ENCODE peak calls at places on chromosomes 7 and 10, in eight cellular contexts. One of them, this sample, is unnamed.

GRCh38 chr7:41536116-41536515 is 166.8 kb downstream of the INHBA start:
- DNase-seq in lung: no peak
- DNase-seq in H1: no peak
- DNase-seq in CD4-positive, CD25-positive, alpha-beta regulatory T cell: no peak
- DNase-seq in upper lobe of left lung: no peak
- DNase-seq in bronchial epithelial cell: no peak
- DNase-seq in colonic mucosa: no peak
- DNase-seq in HAP-1: no peak
- DNase-seq in this sample: no peak

GRCh38 chr7:93159490-93159889 is 11.3 kb upstream of the SAMD9L start:
- DNase-seq in lung: no peak
- DNase-seq in H1: no peak
- DNase-seq in CD4-positive, CD25-positive, alpha-beta regulatory T cell: no peak
- DNase-seq in upper lobe of left lung: no peak
- DNase-seq in bronchial epithelial cell: no peak
- DNase-seq in colonic mucosa: no peak
- DNase-seq in HAP-1: no peak
- DNase-seq in this sample: peak

GRCh38 chr10:79981356-79981672 is 32.4 kb upstream of the SFTPD start:
- DNase-seq in lung: no peak
- DNase-seq in H1: no peak
- DNase-seq in CD4-positive, CD25-positive, alpha-beta regulatory T cell: no peak
- DNase-seq in upper lobe of left lung: no peak
- DNase-seq in bronchial epithelial cell: no peak
- DNase-seq in colonic mucosa: no peak
- DNase-seq in HAP-1: no peak
- DNase-seq in this sample: no peak

GRCh38 chr7:138729444-138729843 is 28.3 kb upstream of the SVOPL start:
- DNase-seq in lung: no peak
- DNase-seq in H1: no peak
- DNase-seq in CD4-positive, CD25-positive, alpha-beta regulatory T cell: no peak
- DNase-seq in upper lobe of left lung: no peak
- DNase-seq in bronchial epithelial cell: peak
- DNase-seq in colonic mucosa: no peak
- DNase-seq in HAP-1: no peak
- DNase-seq in this sample: no peak

GRCh38 chr10:89476150-89476549 is 59.2 kb downstream of the SLC16A12 start:
- DNase-seq in lung: no peak
- DNase-seq in H1: no peak
- DNase-seq in CD4-positive, CD25-positive, alpha-beta regulatory T cell: no peak
- DNase-seq in upper lobe of left lung: no peak
- DNase-seq in bronchial epithelial cell: no peak
- DNase-seq in colonic mucosa: no peak
- DNase-seq in HAP-1: no peak
- DNase-seq in this sample: no peak

GRCh38 chr10:50993817-50994251 is 80.5 kb upstream of the PRKG1 start:
- DNase-seq in lung: peak
- DNase-seq in H1: no peak
- DNase-seq in CD4-positive, CD25-positive, alpha-beta regulatory T cell: no peak
- DNase-seq in upper lobe of left lung: no peak
- DNase-seq in bronchial epithelial cell: peak
- DNase-seq in colonic mucosa: peak
- DNase-seq in HAP-1: no peak
- DNase-seq in this sample: no peak

GRCh38 chr7:100545636-100546128 is 6.7 kb downstream of the AGFG2 start:
- DNase-seq in lung: no peak
- DNase-seq in H1: no peak
- DNase-seq in CD4-positive, CD25-positive, alpha-beta regulatory T cell: no peak
- DNase-seq in upper lobe of left lung: no peak
- DNase-seq in bronchial epithelial cell: peak
- DNase-seq in colonic mucosa: no peak
- DNase-seq in HAP-1: no peak
- DNase-seq in this sample: peak

GRCh38 chr7:133539016-133539415 is 286.1 kb downstream of the EXOC4 start:
- DNase-seq in lung: no peak
- DNase-seq in H1: no peak
- DNase-seq in CD4-positive, CD25-positive, alpha-beta regulatory T cell: no peak
- DNase-seq in upper lobe of left lung: no peak
- DNase-seq in bronchial epithelial cell: no peak
- DNase-seq in colonic mucosa: no peak
- DNase-seq in HAP-1: no peak
- DNase-seq in this sample: no peak

GRCh38 chr10:70816220-70816894 is 609 bp downstream of the SGPL1 start:
- DNase-seq in lung: peak
- DNase-seq in H1: no peak
- DNase-seq in CD4-positive, CD25-positive, alpha-beta regulatory T cell: peak
- DNase-seq in upper lobe of left lung: peak
- DNase-seq in bronchial epithelial cell: peak
- DNase-seq in colonic mucosa: peak
- DNase-seq in HAP-1: peak
- DNase-seq in this sample: peak

GRCh38 chr10:44752451-44753441 is 158.4 kb upstream of the TMEM72 start:
- DNase-seq in lung: no peak
- DNase-seq in H1: no peak
- DNase-seq in CD4-positive, CD25-positive, alpha-beta regulatory T cell: no peak
- DNase-seq in upper lobe of left lung: no peak
- DNase-seq in bronchial epithelial cell: peak
- DNase-seq in colonic mucosa: no peak
- DNase-seq in HAP-1: no peak
- DNase-seq in this sample: no peak

GRCh38 chr10:120838941-120839340 is 12.2 kb upstream of the WDR11 start:
- DNase-seq in lung: no peak
- DNase-seq in H1: no peak
- DNase-seq in CD4-positive, CD25-positive, alpha-beta regulatory T cell: no peak
- DNase-seq in upper lobe of left lung: no peak
- DNase-seq in bronchial epithelial cell: no peak
- DNase-seq in colonic mucosa: no peak
- DNase-seq in HAP-1: no peak
- DNase-seq in this sample: no peak

GRCh38 chr7:132049462-132050304 is 493.3 kb upstream of the PODXL start:
- DNase-seq in lung: peak
- DNase-seq in H1: no peak
- DNase-seq in CD4-positive, CD25-positive, alpha-beta regulatory T cell: no peak
- DNase-seq in upper lobe of left lung: no peak
- DNase-seq in bronchial epithelial cell: peak
- DNase-seq in colonic mucosa: peak
- DNase-seq in HAP-1: peak
- DNase-seq in this sample: peak

GRCh38 chr7:124062171-124062570 is 29.3 kb upstream of the TMEM229A start:
- DNase-seq in lung: no peak
- DNase-seq in H1: no peak
- DNase-seq in CD4-positive, CD25-positive, alpha-beta regulatory T cell: no peak
- DNase-seq in upper lobe of left lung: no peak
- DNase-seq in bronchial epithelial cell: no peak
- DNase-seq in colonic mucosa: no peak
- DNase-seq in HAP-1: no peak
- DNase-seq in this sample: no peak

DNA sequence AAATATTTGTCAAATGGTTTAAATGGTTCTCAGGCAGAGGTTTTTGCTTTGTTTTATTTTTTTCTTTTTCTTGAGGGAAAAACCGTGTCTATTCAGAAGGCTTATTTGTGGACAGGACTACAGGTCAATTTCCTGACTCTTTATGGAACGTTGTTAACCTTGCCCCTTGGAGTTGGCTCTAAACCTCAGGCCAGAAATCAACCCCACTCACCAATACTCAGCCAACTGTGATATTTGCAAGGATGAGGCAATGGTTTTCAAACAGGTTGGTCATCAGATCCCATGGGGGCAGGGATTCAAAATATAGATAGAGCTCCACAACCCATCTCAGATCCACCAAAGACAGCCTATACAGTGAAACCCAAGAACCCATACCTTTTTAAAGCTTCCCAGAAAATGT is 10.2 kb downstream of the PDLIM1 start:
- DNase-seq in lung: no peak
- DNase-seq in H1: no peak
- DNase-seq in CD4-positive, CD25-positive, alpha-beta regulatory T cell: no peak
- DNase-seq in upper lobe of left lung: no peak
- DNase-seq in bronchial epithelial cell: no peak
- DNase-seq in colonic mucosa: no peak
- DNase-seq in HAP-1: no peak
- DNase-seq in this sample: no peak
- H3K4me3 ChIP-seq in lung: no peak
- H3K4me3 ChIP-seq in H1: no peak
- H3K4me3 ChIP-seq in CD4-positive, CD25-positive, alpha-beta regulatory T cell: no peak
- H3K4me3 ChIP-seq in upper lobe of left lung: no peak
- H3K4me3 ChIP-seq in bronchial epithelial cell: no peak
- H3K4me3 ChIP-seq in colonic mucosa: no peak
- H3K4me3 ChIP-seq in HAP-1: no peak
- H3K4me3 ChIP-seq in this sample: no peak

DNA sequence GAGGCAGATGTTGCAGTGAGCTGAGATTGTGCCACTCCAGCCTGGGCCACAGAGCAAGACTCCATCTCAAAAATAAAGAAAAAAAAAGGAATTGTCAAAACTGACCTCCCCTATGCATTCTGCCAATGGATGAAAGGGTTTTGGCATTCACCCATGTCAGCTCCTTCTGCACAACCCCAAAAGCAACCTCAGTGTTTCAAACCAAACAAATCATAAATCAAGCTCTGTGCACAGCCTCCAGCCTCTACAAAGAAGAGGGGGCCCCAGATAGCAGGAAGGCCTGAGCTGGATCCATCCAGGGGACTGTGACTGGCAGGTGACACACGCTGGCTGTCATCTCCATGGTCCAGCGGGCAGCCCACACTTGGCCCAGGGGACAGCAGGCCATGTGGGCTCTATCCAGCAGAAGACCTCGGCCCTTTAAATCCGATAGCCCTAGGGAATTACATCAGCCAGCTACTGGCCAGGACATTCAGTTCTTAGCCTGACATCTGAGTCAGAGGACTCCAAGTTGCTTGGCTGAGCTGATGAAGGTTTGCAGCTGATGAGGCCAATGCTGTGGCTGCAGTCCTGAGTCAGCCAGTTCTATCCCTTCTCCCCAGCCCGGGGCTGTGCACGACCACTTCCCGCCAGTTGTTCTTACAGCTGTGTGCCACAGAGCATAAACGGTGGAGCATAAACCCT is 52.0 kb upstream of the FIGNL1 start:
- DNase-seq in lung: peak
- DNase-seq in H1: no peak
- DNase-seq in CD4-positive, CD25-positive, alpha-beta regulatory T cell: no peak
- DNase-seq in upper lobe of left lung: peak
- DNase-seq in bronchial epithelial cell: peak
- DNase-seq in colonic mucosa: peak
- DNase-seq in HAP-1: no peak
- DNase-seq in this sample: no peak
- H3K4me3 ChIP-seq in lung: no peak
- H3K4me3 ChIP-seq in H1: no peak
- H3K4me3 ChIP-seq in CD4-positive, CD25-positive, alpha-beta regulatory T cell: no peak
- H3K4me3 ChIP-seq in upper lobe of left lung: no peak
- H3K4me3 ChIP-seq in bronchial epithelial cell: no peak
- H3K4me3 ChIP-seq in colonic mucosa: no peak
- H3K4me3 ChIP-seq in HAP-1: no peak
- H3K4me3 ChIP-seq in this sample: no peak

GRCh38 chr7:107938448-107939250 is 47.7 kb downstream of the DLD start:
- DNase-seq in lung: no peak
- DNase-seq in H1: no peak
- DNase-seq in CD4-positive, CD25-positive, alpha-beta regulatory T cell: no peak
- DNase-seq in upper lobe of left lung: no peak
- DNase-seq in bronchial epithelial cell: peak
- DNase-seq in colonic mucosa: no peak
- DNase-seq in HAP-1: no peak
- DNase-seq in this sample: peak

GRCh38 chr7:107939472-107940145 is 48.6 kb downstream of the DLD start:
- DNase-seq in lung: no peak
- DNase-seq in H1: no peak
- DNase-seq in CD4-positive, CD25-positive, alpha-beta regulatory T cell: no peak
- DNase-seq in upper lobe of left lung: no peak
- DNase-seq in bronchial epithelial cell: peak
- DNase-seq in colonic mucosa: no peak
- DNase-seq in HAP-1: no peak
- DNase-seq in this sample: peak

GRCh38 chr7:107937514-107937913 is 46.5 kb downstream of the DLD start:
- DNase-seq in lung: no peak
- DNase-seq in H1: no peak
- DNase-seq in CD4-positive, CD25-positive, alpha-beta regulatory T cell: no peak
- DNase-seq in upper lobe of left lung: no peak
- DNase-seq in bronchial epithelial cell: peak
- DNase-seq in colonic mucosa: no peak
- DNase-seq in HAP-1: no peak
- DNase-seq in this sample: no peak

GRCh38 chr7:107940951-107941350 is 50.0 kb downstream of the DLD start:
- DNase-seq in lung: no peak
- DNase-seq in H1: no peak
- DNase-seq in CD4-positive, CD25-positive, alpha-beta regulatory T cell: no peak
- DNase-seq in upper lobe of left lung: no peak
- DNase-seq in bronchial epithelial cell: no peak
- DNase-seq in colonic mucosa: no peak
- DNase-seq in HAP-1: no peak
- DNase-seq in this sample: no peak

DNA sequence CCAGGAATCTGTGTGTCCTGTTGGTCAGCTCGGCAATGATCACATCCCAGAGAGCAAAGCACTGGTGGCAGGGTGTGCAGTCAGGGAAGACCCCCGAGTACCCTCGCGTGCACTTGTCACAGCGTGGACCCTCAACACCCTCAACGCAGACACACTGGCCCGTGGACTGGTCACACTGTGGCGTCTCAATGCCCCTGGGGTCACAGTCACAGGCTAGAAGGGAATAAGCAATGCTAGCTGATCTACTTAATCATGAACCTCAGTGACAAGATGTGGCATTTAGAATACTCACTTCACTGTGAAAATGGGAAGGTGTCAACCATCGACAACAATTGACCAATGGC is 49.1 kb downstream of the DLD start:
- DNase-seq in lung: no peak
- DNase-seq in H1: no peak
- DNase-seq in CD4-positive, CD25-positive, alpha-beta regulatory T cell: no peak
- DNase-seq in upper lobe of left lung: peak
- DNase-seq in bronchial epithelial cell: no peak
- DNase-seq in colonic mucosa: no peak
- DNase-seq in HAP-1: no peak
- DNase-seq in this sample: no peak
- H3K4me3 ChIP-seq in lung: no peak
- H3K4me3 ChIP-seq in H1: no peak
- H3K4me3 ChIP-seq in CD4-positive, CD25-positive, alpha-beta regulatory T cell: no peak
- H3K4me3 ChIP-seq in upper lobe of left lung: no peak
- H3K4me3 ChIP-seq in bronchial epithelial cell: no peak
- H3K4me3 ChIP-seq in colonic mucosa: no peak
- H3K4me3 ChIP-seq in HAP-1: no peak
- H3K4me3 ChIP-seq in this sample: no peak

GRCh38 chr7:87060288-87060537 is 759 bp upstream of the ELAPOR2 start:
- DNase-seq in lung: no peak
- DNase-seq in H1: no peak
- DNase-seq in CD4-positive, CD25-positive, alpha-beta regulatory T cell: no peak
- DNase-seq in upper lobe of left lung: no peak
- DNase-seq in bronchial epithelial cell: no peak
- DNase-seq in colonic mucosa: no peak
- DNase-seq in HAP-1: no peak
- DNase-seq in this sample: no peak
- H3K4me3 ChIP-seq in lung: no peak
- H3K4me3 ChIP-seq in H1: peak
- H3K4me3 ChIP-seq in CD4-positive, CD25-positive, alpha-beta regulatory T cell: peak
- H3K4me3 ChIP-seq in upper lobe of left lung: peak
- H3K4me3 ChIP-seq in bronchial epithelial cell: no peak
- H3K4me3 ChIP-seq in colonic mucosa: no peak
- H3K4me3 ChIP-seq in HAP-1: no peak
- H3K4me3 ChIP-seq in this sample: peak

This sample was measured in cardiac muscle cell.